ENCODE peak calls at places on chromosome 3, in eight cellular contexts. A, Q, K, H, Y, U, F and E are unnamed samples.

GRCh38 chr3:37622999-37623883 is 238.4 kb upstream of the CTDSPL start:
- DNase-seq in Y (no peak), K (no peak), U (no peak), A (no peak), Q (no peak), F (no peak), H (peak; percentile 17), E (no peak)

GRCh38 chr3:148718982-148719862 is 21.5 kb downstream of the AGTR1 start:
- DNase-seq in Y (peak; percentile 16), Q (no peak), H (peak; percentile 37), F (peak; percentile 19), A (no peak), U (no peak), K (no peak), E (peak; percentile 12)

GRCh38 chr3:115040673-115041286 is 106.3 kb downstream of the ZBTB20 start:
- DNase-seq in Q (no peak), U (no peak), Y (peak; percentile 16), K (peak; percentile 31), F (peak; percentile 51), H (peak; percentile 60), A (peak; percentile 8), E (peak; percentile 51)

GRCh38 chr3:184766555-184767261 is 45.3 kb upstream of the VPS8 start:
- DNase-seq in Q (no peak), F (peak; percentile 49), K (no peak), U (no peak), H (no peak), Y (no peak), A (no peak), E (peak; percentile 93)

GRCh38 chr3:72683068-72683467 is 165.2 kb downstream of the SHQ1 start:
- DNase-seq in Y (no peak), A (no peak), F (no peak), Q (no peak), K (no peak), H (no peak), U (no peak), E (no peak)

GRCh38 chr3:110526732-110527727 is 544.6 kb upstream of the NECTIN3 start:
- DNase-seq in H (peak; percentile 94), A (no peak), K (no peak), Y (no peak), U (no peak), F (peak; percentile 96), Q (no peak), E (peak; percentile 90)

GRCh38 chr3:105584351-105584790 is 217.7 kb downstream of the ALCAM start:
- DNase-seq in K (no peak), Y (peak; percentile 13), H (no peak), U (no peak), Q (no peak), F (peak; percentile 15), A (no peak), E (peak; percentile 60)

GRCh38 chr3:181721369-181721768 is 9.6 kb downstream of the SOX2 start:
- DNase-seq in Q (no peak), F (no peak), H (no peak), K (no peak), U (no peak), Y (no peak), A (no peak), E (no peak)

GRCh38 chr3:27165348-27165747 is 203.8 kb downstream of the NEK10 start:
- DNase-seq in K (no peak), A (no peak), H (peak; percentile 83), Y (no peak), F (peak; percentile 80), Q (no peak), U (no peak), E (no peak)

GRCh38 chr3:48863122-48863521 is 15.4 kb upstream of the PRKAR2A start:
- DNase-seq in A (no peak), U (no peak), H (no peak), F (no peak), K (no peak), Q (no peak), Y (no peak), E (no peak)

GRCh38 chr3:77320514-77320913 is 280.6 kb downstream of the ROBO2 start:
- DNase-seq in K (no peak), F (peak; percentile 25), A (no peak), U (no peak), Y (no peak), Q (no peak), H (peak; percentile 48), E (peak; percentile 36)

GRCh38 chr3:112043621-112044201 is 9.2 kb downstream of the TMPRSS7 start:
- DNase-seq in H (peak; percentile 78), F (peak; percentile 80), K (peak; percentile 13), U (no peak), A (peak; percentile 25), Y (peak; percentile 34), Q (peak; percentile 23), E (peak; percentile 83)

GRCh38 chr3:144189044-144189443 is 217.4 kb downstream of the DIPK2A start:
- DNase-seq in A (no peak), F (peak; percentile 41), H (peak; percentile 2), K (no peak), Y (no peak), U (no peak), Q (no peak), E (no peak)

GRCh38 chr3:166560253-166560652 is 723.0 kb upstream of the BCHE start:
- DNase-seq in U (no peak), F (no peak), K (no peak), Q (no peak), H (no peak), A (no peak), Y (peak; percentile 25), E (no peak)

GRCh38 chr3:19250959-19251610 is 102.8 kb downstream of the KCNH8 start:
- DNase-seq in U (no peak), Q (no peak), K (no peak), H (no peak), A (no peak), F (no peak), Y (peak; percentile 26), E (no peak)